ENCODE peak calls at places on chromosomes 5 and 9, in four cellular contexts. G is naive thymus-derived CD4-positive, alpha-beta T cell; Z is tibial nerve; R is body of pancreas. K is an unnamed sample.

GRCh38 chr5:168174376-168174775 is 117.1 kb upstream of the WWC1 start:
- DNase-seq in G (no peak), Z (no peak), R (no peak), K (no peak)

GRCh38 chr5:81269751-81270686 is 31.4 kb upstream of the ZCCHC9 start:
- DNase-seq in G (no peak), Z (no peak), R (no peak), K (no peak)

GRCh38 chr5:145236127-145236526 is 599.0 kb downstream of the PRELID2 start:
- DNase-seq in G (no peak), Z (no peak), R (no peak), K (no peak)

GRCh38 chr5:72281764-72282499 is 38.1 kb downstream of the MRPS27 start:
- DNase-seq in G (no peak), Z (no peak), R (no peak), K (no peak)

GRCh38 chr9:135295556-135296300 is 183.9 kb upstream of the PPP1R26 start:
- DNase-seq in G (no peak), Z (no peak), R (no peak), K (no peak)

GRCh38 chr9:71036501-71036900 is 84.9 kb downstream of the TRPM3 start:
- DNase-seq in G (no peak), Z (no peak), R (no peak), K (no peak)

GRCh38 chr5:116881921-116882531 is 307.4 kb upstream of the SEMA6A start:
- DNase-seq in G (no peak), Z (no peak), R (no peak), K (no peak)

GRCh38 chr9:95788486-95789110 is 86.9 kb upstream of the ERCC6L2 start:
- DNase-seq in G (no peak), Z (no peak), R (no peak), K (no peak)

GRCh38 chr9:20023237-20023928 is 234.5 kb upstream of the SLC24A2 start:
- DNase-seq in G (no peak), Z (no peak), R (no peak), K (no peak)

GRCh38 chr9:96853711-96854072 is 622 bp downstream of the ZNF782 start:
- DNase-seq in G (peak), Z (no peak), R (no peak), K (no peak)

GRCh38 chr5:43412151-43412550 is at the start of gene CCL28:
- DNase-seq in G (no peak), Z (no peak), R (peak), K (no peak)

GRCh38 chr9:127980056-127980705 is 608 bp downstream of the EEIG1 start:
- DNase-seq in G (no peak), Z (no peak), R (peak), K (peak)

GRCh38 chr5:79759436-79759835 is 69.8 kb downstream of the CMYA5 start:
- DNase-seq in G (no peak), Z (no peak), R (no peak), K (no peak)

GRCh38 chr5:134845852-134846640 is at the start of gene C5orf24:
- DNase-seq in G (peak), Z (peak), R (peak), K (peak)

GRCh38 chr9:77011973-77012817 is 7.3 kb upstream of the FOXB2 start:
- DNase-seq in G (peak), Z (peak), R (peak), K (peak)

GRCh38 chr5:56475689-56476486 is 242.8 kb upstream of the ANKRD55 start:
- DNase-seq in G (no peak), Z (no peak), R (no peak), K (no peak)

GRCh38 chr5:55037046-55037771 is 13.2 kb downstream of the GZMK start:
- DNase-seq in G (peak), Z (no peak), R (no peak), K (peak)

GRCh38 chr9:93295031-93295430 is 111.1 kb downstream of the WNK2 start:
- DNase-seq in G (no peak), Z (no peak), R (no peak), K (no peak)

GRCh38 chr5:24644757-24645156 is at the start of gene CDH10:
- DNase-seq in G (no peak), Z (no peak), R (no peak), K (no peak)

GRCh38 chr9:77819672-77820071 is 171.6 kb upstream of the GNA14 start:
- DNase-seq in G (no peak), Z (no peak), R (no peak), K (no peak)

GRCh38 chr5:139395844-139396640 is 1.1 kb upstream of the PROB1 start:
- DNase-seq in G (no peak), Z (no peak), R (no peak), K (no peak)

GRCh38 chr9:16029056-16029615 is 476.3 kb downstream of the CCDC171 start:
- DNase-seq in G (no peak), Z (no peak), R (no peak), K (no peak)

GRCh38 chr5:36172593-36172992 is 20.7 kb downstream of the SKP2 start:
- DNase-seq in G (no peak), Z (no peak), R (no peak), K (no peak)

GRCh38 chr5:74465724-74466123 is 174.8 kb downstream of the ENC1 start:
- DNase-seq in G (no peak), Z (no peak), R (no peak), K (no peak)

GRCh38 chr5:40981420-40981819 is 72.1 kb downstream of the C7 start:
- DNase-seq in G (no peak), Z (no peak), R (no peak), K (no peak)

GRCh38 chr5:64766934-64767333 is 1.6 kb downstream of the SREK1IP1 start:
- DNase-seq in G (no peak), Z (no peak), R (no peak), K (no peak)

GRCh38 chr5:27038476-27038875 is at the start of gene CDH9:
- DNase-seq in G (no peak), Z (no peak), R (no peak), K (no peak)

GRCh38 chr9:74236857-74237256 is 260.3 kb upstream of the RORB start:
- DNase-seq in G (no peak), Z (no peak), R (no peak), K (no peak)

GRCh38 chr9:113380869-113381378 is 4.1 kb upstream of the HDHD3 start:
- DNase-seq in G (no peak), Z (no peak), R (no peak), K (no peak)

GRCh38 chr9:118230319-118230718 is 526.1 kb downstream of the TLR4 start:
- DNase-seq in G (no peak), Z (no peak), R (no peak), K (no peak)

GRCh38 chr5:145521066-145521465 is 314.1 kb downstream of the PRELID2 start:
- DNase-seq in G (no peak), Z (no peak), R (no peak), K (no peak)

GRCh38 chr9:127943746-127944145 is 6.1 kb upstream of the DPM2 start:
- DNase-seq in G (peak), Z (peak), R (peak), K (peak)

GRCh38 chr5:130237721-130238120 is 333.5 kb downstream of the CHSY3 start:
- DNase-seq in G (no peak), Z (no peak), R (no peak), K (no peak)

GRCh38 chr5:120655828-120656435 is 191.8 kb downstream of the PRR16 start:
- DNase-seq in G (no peak), Z (peak), R (peak), K (no peak)

GRCh38 chr9:3960661-3961144 is 339.2 kb downstream of the GLIS3 start:
- DNase-seq in G (no peak), Z (no peak), R (no peak), K (no peak)

DNA sequence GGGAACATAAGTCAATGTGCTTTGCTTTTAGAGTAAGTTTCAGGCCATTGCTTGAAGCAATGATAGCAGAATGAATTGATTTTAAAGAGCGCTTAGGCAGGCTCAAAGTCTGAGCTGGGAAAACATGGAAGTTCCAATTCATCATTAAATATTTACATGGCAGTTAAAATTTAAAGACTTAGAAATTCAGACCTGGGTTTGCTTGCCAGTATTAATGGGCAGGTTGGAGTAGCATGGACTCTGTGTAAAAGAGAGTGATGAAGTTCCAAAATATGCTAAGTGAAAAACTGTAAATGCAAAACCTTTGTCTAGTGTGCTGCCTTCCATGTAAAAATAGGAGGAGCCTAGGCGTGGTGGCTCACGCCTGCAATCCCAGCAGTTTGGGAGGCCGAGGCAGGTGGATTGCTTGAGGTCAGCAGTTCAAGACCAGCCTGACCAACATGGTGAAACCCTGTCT is 48.3 kb upstream of the PIK3R1 start:
- DNase-seq in G (no peak), Z (no peak), R (no peak), K (no peak)
- H3K27ac ChIP-seq in G (no peak), Z (no peak), R (no peak), K (no peak)

GRCh38 chr5:1523793-1524480 is at the start of gene LPCAT1:
- DNase-seq in G (peak), Z (peak), R (peak), K (peak)

GRCh38 chr5:1526151-1526631 is 2.4 kb upstream of the LPCAT1 start:
- DNase-seq in G (no peak), Z (no peak), R (peak), K (no peak)

GRCh38 chr5:1525624-1525985 is 1.8 kb upstream of the LPCAT1 start:
- DNase-seq in G (no peak), Z (no peak), R (no peak), K (no peak)

GRCh38 chr5:1524481-1524798 is 680 bp upstream of the LPCAT1 start:
- DNase-seq in G (no peak), Z (no peak), R (no peak), K (no peak)

DNA sequence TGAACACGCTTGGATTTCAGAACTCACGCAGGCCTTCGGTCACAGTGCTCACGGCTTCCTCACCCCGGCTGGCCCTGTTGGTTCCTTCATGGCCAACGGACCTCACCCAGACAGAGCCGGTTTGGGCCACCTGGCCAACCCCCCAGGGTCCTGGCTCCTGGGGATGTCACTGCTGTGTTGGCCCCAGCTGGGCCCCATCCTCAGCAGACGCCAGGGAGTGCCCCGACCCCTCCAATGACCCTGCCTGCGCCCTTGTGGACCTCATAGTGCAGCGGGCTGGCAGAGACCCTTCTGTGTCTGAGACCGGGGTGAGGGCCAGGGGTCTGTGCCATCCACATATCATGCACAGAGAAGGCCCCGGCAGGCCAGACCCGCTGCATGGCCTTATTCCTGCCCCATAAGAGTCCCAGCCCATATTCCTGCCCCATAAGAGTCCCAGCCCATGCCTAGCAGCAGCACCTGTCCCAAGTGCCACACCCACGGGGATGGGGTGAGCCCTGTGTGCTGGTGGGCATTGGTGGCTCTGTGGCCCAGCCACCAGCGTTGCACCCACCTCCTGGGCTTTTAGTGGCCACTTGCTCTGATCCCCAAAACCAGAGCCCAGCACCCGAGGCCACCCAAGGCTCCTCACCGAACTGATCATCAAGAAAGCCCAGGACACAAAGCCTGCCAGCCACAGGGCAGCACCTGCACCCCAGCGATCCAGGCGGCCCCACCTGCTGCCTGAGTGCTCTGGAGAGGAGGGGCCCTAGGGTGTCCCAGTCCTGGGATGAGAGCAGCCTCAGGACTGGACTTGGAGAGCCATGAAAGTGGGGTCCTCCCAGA is 1.3 kb upstream of the LPCAT1 start:
- DNase-seq in G (no peak), Z (no peak), R (peak), K (no peak)
- H3K4me3 ChIP-seq in G (no peak), Z (no peak), R (no peak), K (no peak)

DNA sequence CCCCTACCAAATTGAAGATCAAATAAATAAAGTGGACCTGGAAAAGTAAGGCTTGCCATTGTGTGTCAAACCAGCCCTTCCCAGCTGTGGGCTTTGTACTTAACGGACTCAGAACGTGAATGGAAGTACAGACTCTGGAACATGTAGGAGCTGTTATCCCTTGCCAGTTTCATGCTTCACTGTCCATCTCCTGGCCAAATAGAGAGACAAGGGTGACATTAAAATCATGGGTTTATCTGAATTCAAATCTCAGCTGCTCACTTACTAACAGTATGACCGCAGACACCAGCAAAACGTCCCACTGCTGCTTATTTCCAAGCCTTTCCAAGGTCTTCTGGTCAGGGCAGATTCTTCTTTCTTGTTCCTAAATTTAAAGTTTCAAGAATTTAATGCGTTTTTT is 52.2 kb downstream of the EXOSC2 start:
- DNase-seq in G (no peak), Z (no peak), R (no peak), K (no peak)
- H3K27ac ChIP-seq in G (no peak), Z (no peak), R (no peak), K (no peak)

DNA sequence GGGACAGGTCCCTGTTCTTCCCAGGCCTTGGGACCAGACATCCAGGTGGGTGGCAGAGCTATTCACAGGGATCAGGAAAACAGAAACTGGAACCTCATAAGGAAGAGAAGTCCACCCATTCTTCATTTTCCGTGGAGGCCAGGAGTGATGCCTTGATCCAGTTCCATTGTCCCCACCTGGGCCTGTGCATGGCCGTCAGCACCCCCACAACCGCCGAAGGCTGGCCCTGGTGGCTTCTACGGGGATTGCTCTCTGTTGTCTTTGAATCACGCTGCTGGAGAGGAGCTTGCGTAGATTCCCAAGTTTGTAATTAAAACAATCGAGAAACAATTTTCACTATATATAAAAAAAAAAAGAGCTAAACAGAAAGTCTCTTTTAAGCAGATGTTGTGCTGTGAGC is 134.4 kb downstream of the MVB12B start:
- DNase-seq in G (no peak), Z (no peak), R (no peak), K (no peak)
- H3K4me3 ChIP-seq in G (no peak), Z (no peak), R (no peak), K (no peak)

GRCh38 chr5:57735754-57736153 is 253.1 kb upstream of the ACTBL2 start:
- DNase-seq in G (no peak), Z (no peak), R (no peak), K (no peak)
- H3K27ac ChIP-seq in G (no peak), Z (peak), R (no peak), K (no peak)

GRCh38 chr5:51389326-51389581 is 6.0 kb downstream of the ISL1 start:
- DNase-seq in G (no peak), Z (no peak), R (no peak), K (no peak)
- H3K4me3 ChIP-seq in G (no peak), Z (peak), R (no peak), K (no peak)

K was measured in CD4-positive, CD25-positive, alpha-beta regulatory T cell.